ENCODE peak calls at places on chromosome 4, in six cellular contexts. I is suprapubic skin, A is type B pancreatic cell, K is Calu3, V is fibroblast of lung, T is cardiac fibroblast. F is an unnamed sample.

GRCh38 chr4:174521800-174522182 is 497 bp downstream of the HPGD start:
- DNase-seq in I (no peak), A (no peak), K (peak; percentile 14), V (no peak), T (no peak), F (no peak)

GRCh38 chr4:89539797-89540711 is 232.5 kb upstream of the GPRIN3 start:
- DNase-seq in I (no peak), A (no peak), K (no peak), V (peak; percentile 4), T (peak; percentile 34), F (no peak)

GRCh38 chr4:177964061-177964460 is 521.8 kb upstream of the AGA start:
- DNase-seq in I (no peak), A (no peak), K (no peak), V (peak; percentile 56), T (no peak), F (no peak)

GRCh38 chr4:151408380-151408629 is 671 bp upstream of the FHIP1A start:
- DNase-seq in I (no peak), A (no peak), K (no peak), V (no peak), T (no peak), F (no peak)

GRCh38 chr4:2436301-2436700 is 17.5 kb downstream of the CFAP99 start:
- DNase-seq in I (no peak), A (no peak), K (no peak), V (no peak), T (no peak), F (no peak)

GRCh38 chr4:118969359-118969758 is 80.7 kb downstream of the SYNPO2 start:
- DNase-seq in I (no peak), A (no peak), K (peak; percentile 37), V (peak; percentile 68), T (peak; percentile 81), F (no peak)

GRCh38 chr4:5963611-5964010 is 54.6 kb downstream of the C4orf50 start:
- DNase-seq in I (peak; percentile 49), A (no peak), K (no peak), V (no peak), T (no peak), F (no peak)

GRCh38 chr4:147709999-147710398 is 21.9 kb upstream of the ARHGAP10 start:
- DNase-seq in I (no peak), A (no peak), K (no peak), V (peak; percentile 90), T (peak; percentile 30), F (no peak)

GRCh38 chr4:176840166-176840565 is 47.4 kb upstream of the VEGFC start:
- DNase-seq in I (no peak), A (no peak), K (no peak), V (peak; percentile 83), T (peak; percentile 51), F (no peak)

GRCh38 chr4:183100827-183101226 is 1.8 kb downstream of the WWC2 start:
- DNase-seq in I (no peak), A (no peak), K (no peak), V (no peak), T (no peak), F (no peak)

GRCh38 chr4:183100298-183100599 is 1.2 kb downstream of the WWC2 start:
- DNase-seq in I (no peak), A (no peak), K (no peak), V (no peak), T (no peak), F (no peak)

GRCh38 chr4:183098080-183098722 is 856 bp upstream of the WWC2 start:
- DNase-seq in I (peak; percentile 81), A (peak; percentile 76), K (peak; percentile 50), V (peak; percentile 69), T (peak; percentile 71), F (peak; percentile 43)

GRCh38 chr4:183098723-183099536 is at the start of gene WWC2:
- DNase-seq in I (peak; percentile 93), A (peak; percentile 92), K (peak; percentile 85), V (peak; percentile 95), T (peak; percentile 96), F (peak; percentile 89)

GRCh38 chr4:183099537-183100297 is 660 bp downstream of the WWC2 start:
- DNase-seq in I (no peak), A (peak; percentile 76), K (peak; percentile 65), V (no peak), T (no peak), F (peak; percentile 71)
- TF ChIP-seq CTCF in I (no peak), A (peak; percentile 36), K (no peak), V (no peak), T (peak; percentile 15), F (no peak)

DNA sequence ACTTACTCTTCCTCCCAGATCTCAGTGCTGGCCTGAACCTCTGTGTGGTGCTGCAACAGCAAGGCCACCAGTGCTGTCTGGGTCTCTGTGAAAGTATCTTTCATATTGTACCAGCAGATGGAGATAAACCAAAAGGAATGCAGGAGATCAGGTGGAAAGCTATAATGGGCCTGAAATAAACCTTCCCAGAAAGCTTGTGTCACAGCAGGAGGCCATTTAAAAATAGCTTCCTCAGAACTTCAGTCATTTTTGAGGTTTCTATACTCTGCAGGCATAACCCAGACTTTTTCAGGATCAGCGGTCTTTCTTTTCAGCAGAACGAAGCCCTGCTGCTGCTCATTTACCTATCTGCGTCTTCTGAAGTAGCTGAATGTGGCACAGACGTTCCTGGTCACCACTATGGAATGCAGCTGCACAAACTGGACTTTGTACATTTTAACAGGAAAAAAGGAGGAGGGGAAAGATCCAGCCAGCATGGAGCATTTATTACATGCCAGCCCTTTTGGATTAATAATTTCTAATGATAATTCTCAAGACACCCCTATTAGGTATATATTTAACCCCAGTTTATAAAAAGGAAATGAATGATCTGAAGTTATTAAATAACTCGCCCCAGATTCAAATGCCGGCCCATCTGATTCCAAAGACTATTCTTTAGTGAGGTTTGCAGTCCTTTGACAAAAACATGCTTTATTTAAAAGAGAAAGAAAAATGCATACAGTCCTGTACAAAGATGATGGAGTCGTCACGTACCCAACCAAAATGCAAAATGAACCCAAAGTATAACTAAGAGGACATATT is 119.7 kb downstream of the NFKB1 start:
- DNase-seq in I (no peak), A (no peak), K (peak; percentile 55), V (peak; percentile 88), T (peak; percentile 82), F (no peak)
- TF ChIP-seq CTCF in I (peak; percentile 11), A (peak; percentile 68), K (peak; percentile 30), V (peak; percentile 55), T (peak; percentile 45), F (no peak)

GRCh38 chr4:41505161-41505653 is 32.8 kb upstream of the LIMCH1 start:
- DNase-seq in I (no peak), A (no peak), K (peak; percentile 39), V (peak; percentile 84), T (peak; percentile 20), F (no peak)
- TF ChIP-seq CTCF in I (no peak), A (no peak), K (no peak), V (no peak), T (no peak), F (no peak)

DNA sequence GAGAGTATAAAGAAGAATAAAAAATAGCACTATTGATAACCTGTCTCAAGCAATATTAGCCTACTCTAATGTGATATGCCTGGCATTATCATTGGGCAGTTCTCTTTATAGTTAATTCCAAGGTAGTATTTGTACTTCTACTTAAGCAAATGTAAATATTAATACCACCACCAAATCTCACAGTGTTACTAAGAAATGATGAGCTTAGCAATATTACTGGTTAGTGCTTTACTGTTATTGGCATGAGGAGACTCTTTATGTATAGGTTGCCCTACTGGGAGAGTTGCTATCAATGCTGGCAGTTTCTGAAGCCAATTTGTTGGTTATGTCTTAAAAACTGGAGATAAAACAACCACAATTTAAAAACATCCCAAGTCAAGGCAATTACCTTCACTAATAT is 155.7 kb downstream of the CDS1 start:
- DNase-seq in I (no peak), A (no peak), K (no peak), V (no peak), T (no peak), F (no peak)
- TF ChIP-seq CTCF in I (no peak), A (no peak), K (no peak), V (no peak), T (no peak), F (no peak)